ENCODE peak calls at places on chromosomes 5 and 9, in eight cellular contexts. H, Q, I, M, V, Z, D and W are unnamed samples.

GRCh38 chr9:93896093-93896492 is 59.1 kb downstream of the BARX1 start:
- DNase-seq in Q (no peak), I (peak; percentile 13), H (no peak), M (no peak), Z (no peak), D (no peak), V (no peak), W (no peak)

GRCh38 chr5:17928571-17928970 is 294.3 kb downstream of the TAF11L14 start:
- DNase-seq in H (peak; percentile 44), V (peak; percentile 64), M (no peak), I (no peak), Z (peak; percentile 58), Q (no peak), D (no peak), W (no peak)

GRCh38 chr9:135076143-135076875 is 11.2 kb upstream of the OLFM1 start:
- DNase-seq in D (no peak), Z (no peak), I (peak; percentile 44), V (no peak), Q (no peak), M (peak; percentile 17), H (no peak), W (no peak)

GRCh38 chr5:127761869-127762268 is 58.7 kb downstream of the CCDC192 start:
- DNase-seq in H (no peak), M (no peak), V (no peak), Z (no peak), Q (no peak), D (no peak), I (no peak), W (no peak)

GRCh38 chr9:73061131-73061530 is 90.5 kb upstream of the ANXA1 start:
- DNase-seq in Q (no peak), V (no peak), M (no peak), I (no peak), H (no peak), D (no peak), Z (no peak), W (no peak)

GRCh38 chr9:137275203-137275936 is 2.2 kb upstream of the TOR4A start:
- DNase-seq in I (no peak), Q (no peak), D (no peak), Z (no peak), V (no peak), H (no peak), M (no peak), W (no peak)

GRCh38 chr9:88041447-88041846 is 67.1 kb upstream of the CDK20 start:
- DNase-seq in Q (no peak), H (no peak), D (no peak), Z (no peak), M (no peak), V (peak; percentile 62), I (no peak), W (no peak)

GRCh38 chr5:147051193-147051592 is 172.6 kb upstream of the PPP2R2B start:
- DNase-seq in H (no peak), Z (no peak), M (no peak), V (no peak), D (peak; percentile 5), I (no peak), Q (no peak), W (no peak)

GRCh38 chr5:124650960-124651662 is 95.3 kb downstream of the ZNF608 start:
- DNase-seq in I (no peak), D (no peak), H (no peak), V (peak; percentile 69), Z (no peak), Q (no peak), M (no peak), W (no peak)

GRCh38 chr5:142491260-142491659 is 166.4 kb upstream of the SPRY4 start:
- DNase-seq in Q (no peak), H (no peak), M (no peak), Z (no peak), V (no peak), D (no peak), I (no peak), W (no peak)

GRCh38 chr9:112065781-112066606 is 109.1 kb downstream of the SUSD1 start:
- DNase-seq in Q (no peak), I (peak; percentile 89), M (no peak), D (peak; percentile 96), V (peak; percentile 46), H (no peak), Z (peak; percentile 85), W (no peak)

GRCh38 chr5:55509768-55510522 is 24.8 kb downstream of the PLPP1 start:
- DNase-seq in I (no peak), D (peak; percentile 73), Q (no peak), V (peak; percentile 17), M (no peak), H (no peak), Z (no peak), W (no peak)

GRCh38 chr5:96863949-96864649 is 12.2 kb upstream of the ERAP2 start:
- DNase-seq in V (no peak), H (no peak), D (no peak), M (no peak), I (no peak), Z (no peak), Q (no peak), W (no peak)

GRCh38 chr9:9790216-9790872 is 822.5 kb downstream of the PTPRD start:
- DNase-seq in V (peak; percentile 21), H (no peak), I (peak; percentile 55), M (no peak), D (peak; percentile 44), Q (peak; percentile 24), Z (no peak), W (no peak)

GRCh38 chr5:124847907-124848306 is 101.5 kb upstream of the ZNF608 start:
- DNase-seq in V (no peak), Z (no peak), H (no peak), I (no peak), M (no peak), D (no peak), Q (no peak), W (no peak)

GRCh38 chr9:127788337-127789011 is 2.6 kb downstream of the CDK9 start:
- DNase-seq in I (peak; percentile 91), D (no peak), H (no peak), V (no peak), M (no peak), Z (no peak), Q (no peak), W (no peak)

GRCh38 chr5:37838933-37839341 is 904 bp downstream of the GDNF start:
- DNase-seq in I (no peak), M (no peak), D (no peak), Q (no peak), Z (no peak), V (peak; percentile 39), H (no peak), W (no peak)

GRCh38 chr5:44845777-44846176 is 37.0 kb downstream of the MRPS30 start:
- DNase-seq in Z (no peak), V (no peak), I (no peak), D (no peak), H (no peak), Q (no peak), M (no peak), W (no peak)

GRCh38 chr5:101783241-101784095 is 512.6 kb downstream of the SLCO4C1 start:
- DNase-seq in M (no peak), D (peak; percentile 25), H (no peak), I (no peak), Z (no peak), V (no peak), Q (no peak), W (no peak)

GRCh38 chr5:159916841-159917761 is 819 bp downstream of the ADRA1B start:
- DNase-seq in I (no peak), Z (no peak), H (no peak), Q (no peak), V (no peak), D (no peak), M (no peak), W (no peak)
- H3K27me3 ChIP-seq in I (peaks cover 6% of the 10 kb centered on the region), Z (no peaks in the 10 kb centered on the region), H (peaks cover 44% of the 10 kb centered on the region), Q (peaks cover 5% of the 10 kb centered on the region), V (peaks cover 6% of the 10 kb centered on the region), D (no peaks in the 10 kb centered on the region), M (no peaks in the 10 kb centered on the region), W (peaks cover 51% of the 10 kb centered on the region)

GRCh38 chr5:140142802-140143201 is 17.1 kb downstream of the IGIP start:
- DNase-seq in M (no peak), V (no peak), Z (no peak), D (no peak), Q (no peak), H (no peak), I (no peak), W (no peak)
- H3K27me3 ChIP-seq in M (no peaks in the 10 kb centered on the region), V (no peaks in the 10 kb centered on the region), Z (no peaks in the 10 kb centered on the region), D (no peaks in the 10 kb centered on the region), Q (no peaks in the 10 kb centered on the region), H (no peaks in the 10 kb centered on the region), I (no peaks in the 10 kb centered on the region), W (peaks cover 18% of the 10 kb centered on the region)

GRCh38 chr9:7342229-7342628 is 457.3 kb downstream of the DMAC1 start:
- DNase-seq in D (no peak), M (no peak), Z (no peak), V (no peak), I (no peak), H (no peak), Q (no peak), W (no peak)

GRCh38 chr9:7340451-7340850 is 459.1 kb downstream of the DMAC1 start:
- DNase-seq in I (no peak), Q (no peak), V (no peak), Z (no peak), M (no peak), H (no peak), D (no peak), W (no peak)

GRCh38 chr9:7346144-7346543 is 453.4 kb downstream of the DMAC1 start:
- DNase-seq in I (no peak), H (no peak), V (no peak), Q (no peak), M (no peak), D (no peak), Z (no peak), W (no peak)

GRCh38 chr9:7341571-7341970 is 458.0 kb downstream of the DMAC1 start:
- DNase-seq in V (no peak), M (no peak), Z (no peak), D (no peak), Q (no peak), I (no peak), H (no peak), W (no peak)

DNA sequence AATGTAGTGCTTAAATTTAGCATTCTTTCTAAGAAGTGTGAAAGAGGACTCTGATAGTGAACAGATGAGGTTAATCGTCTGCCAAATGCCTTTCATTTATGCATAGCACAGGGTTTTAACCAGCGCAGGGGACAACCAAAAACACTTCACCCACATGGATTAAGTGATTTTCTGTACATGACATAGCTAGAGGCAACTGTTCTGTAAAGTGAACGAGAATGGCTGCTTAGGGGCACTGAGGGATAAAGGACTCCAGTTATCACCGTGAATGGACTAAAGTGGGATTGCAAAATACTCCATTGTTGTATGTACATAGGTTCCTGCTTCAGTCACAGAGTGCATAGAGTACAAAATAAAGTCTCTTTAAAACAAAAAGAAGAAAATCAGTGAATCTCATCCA is 456.9 kb downstream of the DMAC1 start:
- DNase-seq in I (no peak), D (no peak), V (no peak), M (no peak), Q (no peak), H (no peak), Z (no peak), W (no peak)
- H3K27me3 ChIP-seq in I (no peaks in the 10 kb centered on the region), D (no peaks in the 10 kb centered on the region), V (no peaks in the 10 kb centered on the region), M (no peaks in the 10 kb centered on the region), Q (no peaks in the 10 kb centered on the region), H (no peaks in the 10 kb centered on the region), Z (no peaks in the 10 kb centered on the region), W (no peaks in the 10 kb centered on the region)

DNA sequence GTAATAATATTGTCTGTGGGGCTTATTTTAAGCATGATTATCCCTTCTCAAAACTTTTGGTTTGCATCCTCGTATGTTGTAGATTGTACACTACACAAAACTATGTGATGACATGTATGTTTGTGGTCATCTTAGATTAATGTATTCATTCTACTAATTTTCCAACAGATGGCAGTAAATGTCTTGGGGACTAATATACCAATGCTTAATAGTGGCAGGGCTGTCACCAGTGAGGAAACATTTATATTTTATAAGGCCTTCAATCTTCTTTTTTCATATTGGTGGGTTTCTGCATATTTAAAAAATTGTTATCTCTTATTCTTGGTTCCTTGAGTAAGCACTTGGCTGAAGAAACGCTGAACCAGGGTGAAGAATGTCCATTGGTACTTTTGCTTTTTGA is 530.4 kb downstream of the RASEF start:
- DNase-seq in H (no peak), Z (no peak), Q (no peak), I (no peak), M (no peak), D (peak; percentile 7), V (peak; percentile 18), W (no peak)
- H3K27me3 ChIP-seq in H (no peaks in the 10 kb centered on the region), Z (no peaks in the 10 kb centered on the region), Q (no peaks in the 10 kb centered on the region), I (no peaks in the 10 kb centered on the region), M (no peaks in the 10 kb centered on the region), D (no peaks in the 10 kb centered on the region), V (no peaks in the 10 kb centered on the region), W (no peaks in the 10 kb centered on the region)